ENCODE peak calls at places on chromosome 21, in seven cellular contexts. One of them, this sample, is unnamed.

GRCh38 chr21:25039461-25040380 is 567.6 kb downstream of the MRPL39 start:
- DNase-seq in HCT116: no peak
- DNase-seq in transverse colon: no peak
- DNase-seq in GM23248: no peak
- DNase-seq in uterus: no peak
- DNase-seq in heart left ventricle: no peak
- DNase-seq in Peyer's patch: no peak
- DNase-seq in this sample: no peak

GRCh38 chr21:32475162-32475812 is 62.8 kb downstream of the EVA1C start:
- DNase-seq in uterus: no peak
- DNase-seq in HCT116: no peak
- DNase-seq in transverse colon: no peak
- DNase-seq in GM23248: peak; percentile 75
- DNase-seq in heart left ventricle: no peak
- DNase-seq in Peyer's patch: no peak
- DNase-seq in this sample: no peak

GRCh38 chr21:37045139-37045538 is 27.7 kb downstream of the PIGP start:
- DNase-seq in HCT116: no peak
- DNase-seq in GM23248: no peak
- DNase-seq in transverse colon: no peak
- DNase-seq in heart left ventricle: no peak
- DNase-seq in uterus: no peak
- DNase-seq in Peyer's patch: no peak
- DNase-seq in this sample: no peak

GRCh38 chr21:16476056-16476850 is 746.5 kb downstream of the USP25 start:
- DNase-seq in transverse colon: no peak
- DNase-seq in heart left ventricle: no peak
- DNase-seq in uterus: no peak
- DNase-seq in Peyer's patch: no peak
- DNase-seq in HCT116: no peak
- DNase-seq in GM23248: peak; percentile 38
- DNase-seq in this sample: no peak

GRCh38 chr21:37620401-37620800 is 253.8 kb downstream of the DYRK1A start:
- DNase-seq in GM23248: peak; percentile 22
- DNase-seq in Peyer's patch: no peak
- DNase-seq in heart left ventricle: no peak
- DNase-seq in HCT116: no peak
- DNase-seq in uterus: no peak
- DNase-seq in transverse colon: no peak
- DNase-seq in this sample: no peak

GRCh38 chr21:17580319-17580718 is 32.4 kb downstream of the BTG3 start:
- DNase-seq in GM23248: no peak
- DNase-seq in transverse colon: no peak
- DNase-seq in HCT116: no peak
- DNase-seq in Peyer's patch: no peak
- DNase-seq in heart left ventricle: no peak
- DNase-seq in uterus: no peak
- DNase-seq in this sample: no peak

GRCh38 chr21:35511298-35512162 is 462.4 kb upstream of the RUNX1 start:
- DNase-seq in heart left ventricle: no peak
- DNase-seq in transverse colon: no peak
- DNase-seq in HCT116: no peak
- DNase-seq in Peyer's patch: no peak
- DNase-seq in uterus: no peak
- DNase-seq in GM23248: peak; percentile 71
- DNase-seq in this sample: no peak

GRCh38 chr21:28252923-28253322 is 739.8 kb downstream of the LTN1 start:
- DNase-seq in Peyer's patch: no peak
- DNase-seq in heart left ventricle: no peak
- DNase-seq in HCT116: no peak
- DNase-seq in uterus: no peak
- DNase-seq in transverse colon: no peak
- DNase-seq in GM23248: peak; percentile 68
- DNase-seq in this sample: no peak

GRCh38 chr21:41767606-41768370 is 936 bp upstream of the RIPK4 start:
- DNase-seq in GM23248: peak; percentile 69
- DNase-seq in Peyer's patch: no peak
- DNase-seq in transverse colon: no peak
- DNase-seq in uterus: no peak
- DNase-seq in heart left ventricle: no peak
- DNase-seq in HCT116: no peak
- DNase-seq in this sample: no peak

GRCh38 chr21:36654341-36654740 is 44.6 kb upstream of the SIM2 start:
- DNase-seq in uterus: no peak
- DNase-seq in GM23248: no peak
- DNase-seq in Peyer's patch: no peak
- DNase-seq in heart left ventricle: no peak
- DNase-seq in HCT116: no peak
- DNase-seq in transverse colon: no peak
- DNase-seq in this sample: no peak

GRCh38 chr21:36113647-36114428 is 21.0 kb upstream of the CBR3 start:
- DNase-seq in heart left ventricle: no peak
- DNase-seq in GM23248: no peak
- DNase-seq in uterus: no peak
- DNase-seq in Peyer's patch: peak; percentile 90
- DNase-seq in HCT116: no peak
- DNase-seq in transverse colon: peak; percentile 85
- DNase-seq in this sample: peak; percentile 47

GRCh38 chr21:36706951-36707762 is 8.2 kb downstream of the SIM2 start:
- DNase-seq in HCT116: no peak
- DNase-seq in GM23248: peak; percentile 29
- DNase-seq in Peyer's patch: peak; percentile 42
- DNase-seq in heart left ventricle: no peak
- DNase-seq in uterus: no peak
- DNase-seq in transverse colon: no peak
- DNase-seq in this sample: no peak

GRCh38 chr21:23017989-23018388 is 2019.8 kb downstream of the NCAM2 start:
- DNase-seq in uterus: no peak
- DNase-seq in HCT116: no peak
- DNase-seq in GM23248: no peak
- DNase-seq in transverse colon: no peak
- DNase-seq in Peyer's patch: no peak
- DNase-seq in heart left ventricle: no peak
- DNase-seq in this sample: no peak

GRCh38 chr21:46100020-46100419 is 2.1 kb downstream of the COL6A2 start:
- DNase-seq in HCT116: no peak
- DNase-seq in Peyer's patch: no peak
- DNase-seq in uterus: no peak
- DNase-seq in transverse colon: no peak
- DNase-seq in heart left ventricle: peak; percentile 13
- DNase-seq in GM23248: no peak
- DNase-seq in this sample: no peak

GRCh38 chr21:28699186-28699585 is 293.5 kb downstream of the LTN1 start:
- DNase-seq in HCT116: no peak
- DNase-seq in uterus: no peak
- DNase-seq in transverse colon: no peak
- DNase-seq in heart left ventricle: no peak
- DNase-seq in Peyer's patch: no peak
- DNase-seq in GM23248: no peak
- DNase-seq in this sample: peak; percentile 11

GRCh38 chr21:45246535-45247320 is 41.0 kb downstream of the POFUT2 start:
- DNase-seq in GM23248: no peak
- DNase-seq in heart left ventricle: no peak
- DNase-seq in transverse colon: no peak
- DNase-seq in Peyer's patch: no peak
- DNase-seq in HCT116: no peak
- DNase-seq in uterus: no peak
- DNase-seq in this sample: peak; percentile 2

GRCh38 chr21:35578831-35579470 is 481.4 kb downstream of the SETD4 start:
- DNase-seq in GM23248: peak; percentile 73
- DNase-seq in transverse colon: no peak
- DNase-seq in Peyer's patch: no peak
- DNase-seq in HCT116: no peak
- DNase-seq in uterus: no peak
- DNase-seq in heart left ventricle: no peak
- DNase-seq in this sample: no peak

GRCh38 chr21:21401444-21401843 is 403.2 kb downstream of the NCAM2 start:
- DNase-seq in uterus: no peak
- DNase-seq in heart left ventricle: no peak
- DNase-seq in GM23248: no peak
- DNase-seq in Peyer's patch: no peak
- DNase-seq in HCT116: no peak
- DNase-seq in transverse colon: no peak
- DNase-seq in this sample: no peak

GRCh38 chr21:33682992-33683627 is 40.8 kb downstream of the ITSN1 start:
- DNase-seq in GM23248: peak; percentile 87
- DNase-seq in HCT116: peak; percentile 90
- DNase-seq in transverse colon: no peak
- DNase-seq in heart left ventricle: no peak
- DNase-seq in uterus: no peak
- DNase-seq in Peyer's patch: no peak
- DNase-seq in this sample: no peak

GRCh38 chr21:26513212-26513611 is 59.9 kb downstream of the CYYR1 start:
- DNase-seq in Peyer's patch: no peak
- DNase-seq in HCT116: no peak
- DNase-seq in GM23248: peak; percentile 83
- DNase-seq in heart left ventricle: no peak
- DNase-seq in uterus: no peak
- DNase-seq in transverse colon: no peak
- DNase-seq in this sample: no peak

GRCh38 chr21:30986966-30987365 is 51.3 kb downstream of the KRTAP19-8 start:
- DNase-seq in heart left ventricle: no peak
- DNase-seq in HCT116: no peak
- DNase-seq in transverse colon: no peak
- DNase-seq in GM23248: no peak
- DNase-seq in uterus: no peak
- DNase-seq in Peyer's patch: no peak
- DNase-seq in this sample: no peak

GRCh38 chr21:31371715-31372114 is 27.7 kb upstream of the TIAM1 start:
- DNase-seq in heart left ventricle: no peak
- DNase-seq in GM23248: no peak
- DNase-seq in uterus: no peak
- DNase-seq in Peyer's patch: no peak
- DNase-seq in HCT116: no peak
- DNase-seq in transverse colon: no peak
- DNase-seq in this sample: no peak

GRCh38 chr21:46243865-46244490 is 15.4 kb upstream of the LSS start:
- DNase-seq in heart left ventricle: peak; percentile 7
- DNase-seq in HCT116: no peak
- DNase-seq in Peyer's patch: no peak
- DNase-seq in transverse colon: no peak
- DNase-seq in uterus: no peak
- DNase-seq in GM23248: no peak
- DNase-seq in this sample: no peak

GRCh38 chr21:38825269-38825668 is 19.5 kb downstream of the ETS2 start:
- DNase-seq in GM23248: no peak
- DNase-seq in HCT116: no peak
- DNase-seq in transverse colon: no peak
- DNase-seq in uterus: no peak
- DNase-seq in Peyer's patch: no peak
- DNase-seq in heart left ventricle: no peak
- DNase-seq in this sample: no peak
- H3K27ac ChIP-seq in GM23248: no peak overlapping the region
- H3K27ac ChIP-seq in HCT116: no peak overlapping the region
- H3K27ac ChIP-seq in transverse colon: peak overlapping the region; percentile 77
- H3K27ac ChIP-seq in uterus: no peak overlapping the region
- H3K27ac ChIP-seq in Peyer's patch: no peak overlapping the region
- H3K27ac ChIP-seq in heart left ventricle: no peak overlapping the region
- H3K27ac ChIP-seq in this sample: no peak overlapping the region

GRCh38 chr21:43598416-43599120 is 60.7 kb downstream of the HSF2BP start:
- DNase-seq in transverse colon: no peak
- DNase-seq in Peyer's patch: no peak
- DNase-seq in heart left ventricle: no peak
- DNase-seq in HCT116: no peak
- DNase-seq in uterus: no peak
- DNase-seq in GM23248: peak; percentile 73
- DNase-seq in this sample: no peak
- H3K27ac ChIP-seq in transverse colon: no peak overlapping the region
- H3K27ac ChIP-seq in Peyer's patch: no peak overlapping the region
- H3K27ac ChIP-seq in heart left ventricle: no peak overlapping the region
- H3K27ac ChIP-seq in HCT116: no peak overlapping the region
- H3K27ac ChIP-seq in uterus: no peak overlapping the region
- H3K27ac ChIP-seq in GM23248: peak overlapping the region; percentile 80
- H3K27ac ChIP-seq in this sample: no peak overlapping the region

DNA sequence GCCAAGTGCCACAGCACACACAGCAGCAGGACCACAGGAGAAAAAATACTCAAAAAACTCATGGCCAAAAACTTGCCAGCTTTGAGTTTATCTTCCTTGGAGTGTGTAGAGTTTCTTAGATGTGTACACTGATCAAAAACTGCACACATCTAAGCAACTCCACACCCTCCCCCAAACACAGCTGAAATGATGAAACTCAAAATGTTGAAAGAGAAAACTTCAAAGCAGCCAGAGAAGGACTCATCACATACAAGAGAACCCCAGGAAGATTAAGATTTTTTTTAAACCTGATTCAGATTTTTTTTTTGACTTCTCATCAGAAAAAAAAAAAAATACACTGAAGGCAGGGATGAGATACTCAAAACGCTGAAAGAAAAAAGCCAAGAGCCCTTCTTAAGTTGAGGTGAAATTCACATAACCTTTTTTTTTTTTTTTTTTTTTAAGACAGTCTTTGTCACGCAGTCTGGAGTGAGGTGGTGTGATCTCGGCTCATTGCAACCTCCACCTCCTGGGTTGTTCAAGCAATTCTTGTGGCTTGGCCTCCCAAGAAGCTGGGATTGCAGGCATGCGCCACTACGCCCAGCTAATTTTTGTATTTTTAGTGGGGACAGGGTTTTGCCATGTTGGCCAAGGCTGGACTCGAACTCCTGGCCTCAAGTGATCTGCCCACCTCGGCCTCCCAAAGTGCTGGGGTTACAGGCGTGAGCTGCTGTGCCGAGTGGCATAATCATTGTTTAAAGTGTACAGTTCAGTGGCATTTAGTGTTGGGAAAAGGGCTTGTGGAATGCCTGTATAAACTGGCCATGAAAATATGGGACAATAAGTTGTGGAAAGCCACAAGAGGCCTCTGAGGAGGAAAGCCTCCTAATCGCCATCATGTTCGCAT is 20.9 kb upstream of the PDXK start:
- DNase-seq in HCT116: no peak
- DNase-seq in heart left ventricle: no peak
- DNase-seq in uterus: no peak
- DNase-seq in GM23248: peak; percentile 46
- DNase-seq in transverse colon: no peak
- DNase-seq in Peyer's patch: no peak
- DNase-seq in this sample: no peak
- H3K27ac ChIP-seq in HCT116: no peak overlapping the region
- H3K27ac ChIP-seq in heart left ventricle: no peak overlapping the region
- H3K27ac ChIP-seq in uterus: no peak overlapping the region
- H3K27ac ChIP-seq in GM23248: no peak overlapping the region
- H3K27ac ChIP-seq in transverse colon: no peak overlapping the region
- H3K27ac ChIP-seq in Peyer's patch: no peak overlapping the region
- H3K27ac ChIP-seq in this sample: no peak overlapping the region

DNA sequence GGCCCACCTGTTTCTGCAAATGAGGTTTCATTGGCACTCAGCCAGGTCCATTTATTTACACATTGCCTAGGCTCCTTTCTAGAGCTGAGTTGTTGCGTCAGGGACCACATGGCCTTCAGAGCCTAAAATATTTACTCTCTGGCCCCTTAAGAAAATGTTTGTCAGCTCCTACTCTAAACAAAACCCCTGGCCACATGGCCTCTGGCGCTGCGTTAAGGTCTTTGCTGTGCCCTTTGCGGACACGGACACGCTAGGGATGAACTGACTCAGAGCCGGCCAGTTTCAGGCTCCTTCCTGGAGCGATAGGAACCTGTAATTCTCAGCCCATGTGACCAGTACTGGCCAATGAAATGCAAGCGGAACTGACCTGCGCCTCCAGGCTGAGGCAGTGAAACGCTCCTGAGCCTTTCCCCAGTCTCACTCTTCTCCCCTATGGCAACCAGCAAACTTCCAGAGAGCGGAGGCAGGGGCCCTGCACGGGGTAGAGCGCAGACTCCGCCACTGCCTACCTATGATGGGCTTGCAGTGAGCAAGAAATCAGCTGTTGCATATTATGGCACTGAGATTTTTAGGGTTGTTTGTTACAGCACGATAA is 160.3 kb downstream of the ETS2 start:
- DNase-seq in GM23248: no peak
- DNase-seq in HCT116: no peak
- DNase-seq in transverse colon: peak; percentile 80
- DNase-seq in Peyer's patch: peak; percentile 87
- DNase-seq in uterus: no peak
- DNase-seq in heart left ventricle: no peak
- DNase-seq in this sample: no peak
- H3K27ac ChIP-seq in GM23248: no peak overlapping the region
- H3K27ac ChIP-seq in HCT116: no peak overlapping the region
- H3K27ac ChIP-seq in transverse colon: peak overlapping the region; percentile 73
- H3K27ac ChIP-seq in Peyer's patch: no peak overlapping the region
- H3K27ac ChIP-seq in uterus: no peak overlapping the region
- H3K27ac ChIP-seq in heart left ventricle: no peak overlapping the region
- H3K27ac ChIP-seq in this sample: no peak overlapping the region

This sample was measured in prostate gland.